ENCODE peak calls at places on chromosome 19, in eight cellular contexts. One of them, this sample, is unnamed.

GRCh38 chr19:16542894-16543498 is 759 bp upstream of the CHERP start:
- DNase-seq in skeletal muscle cell: no peak
- DNase-seq in stimulated activated CD4-positive, alpha-beta T cell treated with anti-CD3 and anti-CD28 coated beads, Interleukin-15, amount 100 ng/mL, for 1 hour: no peak
- DNase-seq in neural progenitor cell: peak
- DNase-seq in activated CD8-positive, alpha-beta T cell treated with anti-CD3 and anti-CD28 coated beads, Interleukin-2, amount 10 ng/mL, durations not matched to agents 7 days and 5 days: no peak
- DNase-seq in HuH-7: no peak
- DNase-seq in epithelial cell of esophagus: no peak
- DNase-seq in ELR: peak
- DNase-seq in this sample: no peak

GRCh38 chr19:9039728-9040127 is 29.5 kb upstream of the MUC16 start:
- DNase-seq in skeletal muscle cell: no peak
- DNase-seq in stimulated activated CD4-positive, alpha-beta T cell treated with anti-CD3 and anti-CD28 coated beads, Interleukin-15, amount 100 ng/mL, for 1 hour: no peak
- DNase-seq in neural progenitor cell: no peak
- DNase-seq in activated CD8-positive, alpha-beta T cell treated with anti-CD3 and anti-CD28 coated beads, Interleukin-2, amount 10 ng/mL, durations not matched to agents 7 days and 5 days: no peak
- DNase-seq in HuH-7: no peak
- DNase-seq in epithelial cell of esophagus: peak
- DNase-seq in ELR: no peak
- DNase-seq in this sample: peak

GRCh38 chr19:13006431-13007281 is 11.4 kb downstream of the NFIX start:
- DNase-seq in skeletal muscle cell: no peak
- DNase-seq in stimulated activated CD4-positive, alpha-beta T cell treated with anti-CD3 and anti-CD28 coated beads, Interleukin-15, amount 100 ng/mL, for 1 hour: no peak
- DNase-seq in neural progenitor cell: no peak
- DNase-seq in activated CD8-positive, alpha-beta T cell treated with anti-CD3 and anti-CD28 coated beads, Interleukin-2, amount 10 ng/mL, durations not matched to agents 7 days and 5 days: no peak
- DNase-seq in HuH-7: no peak
- DNase-seq in epithelial cell of esophagus: no peak
- DNase-seq in ELR: no peak
- DNase-seq in this sample: no peak

GRCh38 chr19:10815969-10816635 is 19.9 kb downstream of the TMED1 start:
- DNase-seq in skeletal muscle cell: no peak
- DNase-seq in stimulated activated CD4-positive, alpha-beta T cell treated with anti-CD3 and anti-CD28 coated beads, Interleukin-15, amount 100 ng/mL, for 1 hour: no peak
- DNase-seq in neural progenitor cell: no peak
- DNase-seq in activated CD8-positive, alpha-beta T cell treated with anti-CD3 and anti-CD28 coated beads, Interleukin-2, amount 10 ng/mL, durations not matched to agents 7 days and 5 days: no peak
- DNase-seq in HuH-7: no peak
- DNase-seq in epithelial cell of esophagus: no peak
- DNase-seq in ELR: peak
- DNase-seq in this sample: no peak

GRCh38 chr19:11479470-11480080 is 1.3 kb downstream of the ELAVL3 start:
- DNase-seq in skeletal muscle cell: no peak
- DNase-seq in stimulated activated CD4-positive, alpha-beta T cell treated with anti-CD3 and anti-CD28 coated beads, Interleukin-15, amount 100 ng/mL, for 1 hour: no peak
- DNase-seq in neural progenitor cell: peak
- DNase-seq in activated CD8-positive, alpha-beta T cell treated with anti-CD3 and anti-CD28 coated beads, Interleukin-2, amount 10 ng/mL, durations not matched to agents 7 days and 5 days: peak
- DNase-seq in HuH-7: no peak
- DNase-seq in epithelial cell of esophagus: peak
- DNase-seq in ELR: peak
- DNase-seq in this sample: no peak

GRCh38 chr19:3665681-3666544 is 34.4 kb downstream of the PIP5K1C start:
- DNase-seq in skeletal muscle cell: no peak
- DNase-seq in stimulated activated CD4-positive, alpha-beta T cell treated with anti-CD3 and anti-CD28 coated beads, Interleukin-15, amount 100 ng/mL, for 1 hour: peak
- DNase-seq in neural progenitor cell: peak
- DNase-seq in activated CD8-positive, alpha-beta T cell treated with anti-CD3 and anti-CD28 coated beads, Interleukin-2, amount 10 ng/mL, durations not matched to agents 7 days and 5 days: peak
- DNase-seq in HuH-7: peak
- DNase-seq in epithelial cell of esophagus: peak
- DNase-seq in ELR: peak
- DNase-seq in this sample: no peak

GRCh38 chr19:34256835-34257558 is 2.6 kb downstream of the GARRE1 start:
- DNase-seq in skeletal muscle cell: no peak
- DNase-seq in stimulated activated CD4-positive, alpha-beta T cell treated with anti-CD3 and anti-CD28 coated beads, Interleukin-15, amount 100 ng/mL, for 1 hour: no peak
- DNase-seq in neural progenitor cell: no peak
- DNase-seq in activated CD8-positive, alpha-beta T cell treated with anti-CD3 and anti-CD28 coated beads, Interleukin-2, amount 10 ng/mL, durations not matched to agents 7 days and 5 days: no peak
- DNase-seq in HuH-7: no peak
- DNase-seq in epithelial cell of esophagus: no peak
- DNase-seq in ELR: no peak
- DNase-seq in this sample: no peak

GRCh38 chr19:42095814-42096230 is 19.9 kb downstream of the ZNF574 start:
- DNase-seq in skeletal muscle cell: no peak
- DNase-seq in stimulated activated CD4-positive, alpha-beta T cell treated with anti-CD3 and anti-CD28 coated beads, Interleukin-15, amount 100 ng/mL, for 1 hour: no peak
- DNase-seq in neural progenitor cell: peak
- DNase-seq in activated CD8-positive, alpha-beta T cell treated with anti-CD3 and anti-CD28 coated beads, Interleukin-2, amount 10 ng/mL, durations not matched to agents 7 days and 5 days: no peak
- DNase-seq in HuH-7: no peak
- DNase-seq in epithelial cell of esophagus: no peak
- DNase-seq in ELR: no peak
- DNase-seq in this sample: no peak

GRCh38 chr19:52935434-52935833 is 12.2 kb upstream of the ZNF888 start:
- DNase-seq in skeletal muscle cell: no peak
- DNase-seq in stimulated activated CD4-positive, alpha-beta T cell treated with anti-CD3 and anti-CD28 coated beads, Interleukin-15, amount 100 ng/mL, for 1 hour: no peak
- DNase-seq in neural progenitor cell: no peak
- DNase-seq in activated CD8-positive, alpha-beta T cell treated with anti-CD3 and anti-CD28 coated beads, Interleukin-2, amount 10 ng/mL, durations not matched to agents 7 days and 5 days: no peak
- DNase-seq in HuH-7: no peak
- DNase-seq in epithelial cell of esophagus: peak
- DNase-seq in ELR: peak
- DNase-seq in this sample: peak

GRCh38 chr19:3062165-3063105 is at the start of gene TLE5:
- DNase-seq in skeletal muscle cell: no peak
- DNase-seq in stimulated activated CD4-positive, alpha-beta T cell treated with anti-CD3 and anti-CD28 coated beads, Interleukin-15, amount 100 ng/mL, for 1 hour: peak
- DNase-seq in neural progenitor cell: peak
- DNase-seq in activated CD8-positive, alpha-beta T cell treated with anti-CD3 and anti-CD28 coated beads, Interleukin-2, amount 10 ng/mL, durations not matched to agents 7 days and 5 days: peak
- DNase-seq in HuH-7: no peak
- DNase-seq in epithelial cell of esophagus: peak
- DNase-seq in ELR: peak
- DNase-seq in this sample: no peak

GRCh38 chr19:54010474-54010873 is 19.0 kb downstream of the CACNG6 start:
- DNase-seq in skeletal muscle cell: no peak
- DNase-seq in stimulated activated CD4-positive, alpha-beta T cell treated with anti-CD3 and anti-CD28 coated beads, Interleukin-15, amount 100 ng/mL, for 1 hour: no peak
- DNase-seq in neural progenitor cell: no peak
- DNase-seq in activated CD8-positive, alpha-beta T cell treated with anti-CD3 and anti-CD28 coated beads, Interleukin-2, amount 10 ng/mL, durations not matched to agents 7 days and 5 days: no peak
- DNase-seq in HuH-7: no peak
- DNase-seq in epithelial cell of esophagus: no peak
- DNase-seq in ELR: no peak
- DNase-seq in this sample: no peak

GRCh38 chr19:1630012-1630411 is 22.4 kb downstream of the TCF3 start:
- DNase-seq in skeletal muscle cell: no peak
- DNase-seq in stimulated activated CD4-positive, alpha-beta T cell treated with anti-CD3 and anti-CD28 coated beads, Interleukin-15, amount 100 ng/mL, for 1 hour: no peak
- DNase-seq in neural progenitor cell: no peak
- DNase-seq in activated CD8-positive, alpha-beta T cell treated with anti-CD3 and anti-CD28 coated beads, Interleukin-2, amount 10 ng/mL, durations not matched to agents 7 days and 5 days: no peak
- DNase-seq in HuH-7: no peak
- DNase-seq in epithelial cell of esophagus: no peak
- DNase-seq in ELR: no peak
- DNase-seq in this sample: no peak

GRCh38 chr19:13132471-13133166 is 14.6 kb downstream of the NACC1 start:
- DNase-seq in skeletal muscle cell: no peak
- DNase-seq in stimulated activated CD4-positive, alpha-beta T cell treated with anti-CD3 and anti-CD28 coated beads, Interleukin-15, amount 100 ng/mL, for 1 hour: no peak
- DNase-seq in neural progenitor cell: no peak
- DNase-seq in activated CD8-positive, alpha-beta T cell treated with anti-CD3 and anti-CD28 coated beads, Interleukin-2, amount 10 ng/mL, durations not matched to agents 7 days and 5 days: peak
- DNase-seq in HuH-7: no peak
- DNase-seq in epithelial cell of esophagus: no peak
- DNase-seq in ELR: peak
- DNase-seq in this sample: no peak

GRCh38 chr19:4327252-4327876 is 11.3 kb downstream of the STAP2 start:
- DNase-seq in skeletal muscle cell: no peak
- DNase-seq in stimulated activated CD4-positive, alpha-beta T cell treated with anti-CD3 and anti-CD28 coated beads, Interleukin-15, amount 100 ng/mL, for 1 hour: peak
- DNase-seq in neural progenitor cell: peak
- DNase-seq in activated CD8-positive, alpha-beta T cell treated with anti-CD3 and anti-CD28 coated beads, Interleukin-2, amount 10 ng/mL, durations not matched to agents 7 days and 5 days: peak
- DNase-seq in HuH-7: no peak
- DNase-seq in epithelial cell of esophagus: peak
- DNase-seq in ELR: peak
- DNase-seq in this sample: peak

GRCh38 chr19:34960103-34960805 is 3.8 kb downstream of the ZNF792 start:
- DNase-seq in skeletal muscle cell: no peak
- DNase-seq in stimulated activated CD4-positive, alpha-beta T cell treated with anti-CD3 and anti-CD28 coated beads, Interleukin-15, amount 100 ng/mL, for 1 hour: no peak
- DNase-seq in neural progenitor cell: no peak
- DNase-seq in activated CD8-positive, alpha-beta T cell treated with anti-CD3 and anti-CD28 coated beads, Interleukin-2, amount 10 ng/mL, durations not matched to agents 7 days and 5 days: peak
- DNase-seq in HuH-7: no peak
- DNase-seq in epithelial cell of esophagus: no peak
- DNase-seq in ELR: peak
- DNase-seq in this sample: peak

GRCh38 chr19:31666126-31666525 is 316.9 kb upstream of the TSHZ3 start:
- DNase-seq in skeletal muscle cell: no peak
- DNase-seq in stimulated activated CD4-positive, alpha-beta T cell treated with anti-CD3 and anti-CD28 coated beads, Interleukin-15, amount 100 ng/mL, for 1 hour: no peak
- DNase-seq in neural progenitor cell: no peak
- DNase-seq in activated CD8-positive, alpha-beta T cell treated with anti-CD3 and anti-CD28 coated beads, Interleukin-2, amount 10 ng/mL, durations not matched to agents 7 days and 5 days: no peak
- DNase-seq in HuH-7: no peak
- DNase-seq in epithelial cell of esophagus: no peak
- DNase-seq in ELR: no peak
- DNase-seq in this sample: no peak

GRCh38 chr19:40549007-40549708 is 27.5 kb upstream of the SHKBP1 start:
- DNase-seq in skeletal muscle cell: no peak
- DNase-seq in stimulated activated CD4-positive, alpha-beta T cell treated with anti-CD3 and anti-CD28 coated beads, Interleukin-15, amount 100 ng/mL, for 1 hour: peak
- DNase-seq in neural progenitor cell: peak
- DNase-seq in activated CD8-positive, alpha-beta T cell treated with anti-CD3 and anti-CD28 coated beads, Interleukin-2, amount 10 ng/mL, durations not matched to agents 7 days and 5 days: peak
- DNase-seq in HuH-7: peak
- DNase-seq in epithelial cell of esophagus: peak
- DNase-seq in ELR: peak
- DNase-seq in this sample: peak

GRCh38 chr19:1080360-1081161 is 13.6 kb downstream of the ARHGAP45 start:
- DNase-seq in skeletal muscle cell: no peak
- DNase-seq in stimulated activated CD4-positive, alpha-beta T cell treated with anti-CD3 and anti-CD28 coated beads, Interleukin-15, amount 100 ng/mL, for 1 hour: no peak
- DNase-seq in neural progenitor cell: no peak
- DNase-seq in activated CD8-positive, alpha-beta T cell treated with anti-CD3 and anti-CD28 coated beads, Interleukin-2, amount 10 ng/mL, durations not matched to agents 7 days and 5 days: no peak
- DNase-seq in HuH-7: no peak
- DNase-seq in epithelial cell of esophagus: no peak
- DNase-seq in ELR: no peak
- DNase-seq in this sample: no peak

GRCh38 chr19:32041681-32042292 is 303.6 kb upstream of the ZNF507 start:
- DNase-seq in skeletal muscle cell: no peak
- DNase-seq in stimulated activated CD4-positive, alpha-beta T cell treated with anti-CD3 and anti-CD28 coated beads, Interleukin-15, amount 100 ng/mL, for 1 hour: no peak
- DNase-seq in neural progenitor cell: peak
- DNase-seq in activated CD8-positive, alpha-beta T cell treated with anti-CD3 and anti-CD28 coated beads, Interleukin-2, amount 10 ng/mL, durations not matched to agents 7 days and 5 days: peak
- DNase-seq in HuH-7: peak
- DNase-seq in epithelial cell of esophagus: peak
- DNase-seq in ELR: peak
- DNase-seq in this sample: no peak

GRCh38 chr19:10503002-10503789 is at the start of gene KEAP1:
- DNase-seq in skeletal muscle cell: no peak
- DNase-seq in stimulated activated CD4-positive, alpha-beta T cell treated with anti-CD3 and anti-CD28 coated beads, Interleukin-15, amount 100 ng/mL, for 1 hour: no peak
- DNase-seq in neural progenitor cell: peak
- DNase-seq in activated CD8-positive, alpha-beta T cell treated with anti-CD3 and anti-CD28 coated beads, Interleukin-2, amount 10 ng/mL, durations not matched to agents 7 days and 5 days: peak
- DNase-seq in HuH-7: peak
- DNase-seq in epithelial cell of esophagus: peak
- DNase-seq in ELR: peak
- DNase-seq in this sample: no peak

GRCh38 chr19:2266183-2266993 is 10.2 kb upstream of the JSRP1 start:
- DNase-seq in skeletal muscle cell: no peak
- DNase-seq in stimulated activated CD4-positive, alpha-beta T cell treated with anti-CD3 and anti-CD28 coated beads, Interleukin-15, amount 100 ng/mL, for 1 hour: no peak
- DNase-seq in neural progenitor cell: no peak
- DNase-seq in activated CD8-positive, alpha-beta T cell treated with anti-CD3 and anti-CD28 coated beads, Interleukin-2, amount 10 ng/mL, durations not matched to agents 7 days and 5 days: peak
- DNase-seq in HuH-7: no peak
- DNase-seq in epithelial cell of esophagus: peak
- DNase-seq in ELR: peak
- DNase-seq in this sample: peak

GRCh38 chr19:3671680-3672574 is 28.3 kb downstream of the PIP5K1C start:
- DNase-seq in skeletal muscle cell: no peak
- DNase-seq in stimulated activated CD4-positive, alpha-beta T cell treated with anti-CD3 and anti-CD28 coated beads, Interleukin-15, amount 100 ng/mL, for 1 hour: no peak
- DNase-seq in neural progenitor cell: no peak
- DNase-seq in activated CD8-positive, alpha-beta T cell treated with anti-CD3 and anti-CD28 coated beads, Interleukin-2, amount 10 ng/mL, durations not matched to agents 7 days and 5 days: peak
- DNase-seq in HuH-7: no peak
- DNase-seq in epithelial cell of esophagus: no peak
- DNase-seq in ELR: peak
- DNase-seq in this sample: no peak

GRCh38 chr19:42226886-42227285 is 6.8 kb downstream of the ZNF526 start:
- DNase-seq in skeletal muscle cell: no peak
- DNase-seq in stimulated activated CD4-positive, alpha-beta T cell treated with anti-CD3 and anti-CD28 coated beads, Interleukin-15, amount 100 ng/mL, for 1 hour: no peak
- DNase-seq in neural progenitor cell: no peak
- DNase-seq in activated CD8-positive, alpha-beta T cell treated with anti-CD3 and anti-CD28 coated beads, Interleukin-2, amount 10 ng/mL, durations not matched to agents 7 days and 5 days: no peak
- DNase-seq in HuH-7: no peak
- DNase-seq in epithelial cell of esophagus: peak
- DNase-seq in ELR: peak
- DNase-seq in this sample: no peak

GRCh38 chr19:47507924-47508553 is 6.8 kb downstream of the NAPA start:
- DNase-seq in skeletal muscle cell: no peak
- DNase-seq in stimulated activated CD4-positive, alpha-beta T cell treated with anti-CD3 and anti-CD28 coated beads, Interleukin-15, amount 100 ng/mL, for 1 hour: no peak
- DNase-seq in neural progenitor cell: peak
- DNase-seq in activated CD8-positive, alpha-beta T cell treated with anti-CD3 and anti-CD28 coated beads, Interleukin-2, amount 10 ng/mL, durations not matched to agents 7 days and 5 days: no peak
- DNase-seq in HuH-7: no peak
- DNase-seq in epithelial cell of esophagus: no peak
- DNase-seq in ELR: no peak
- DNase-seq in this sample: no peak

GRCh38 chr19:4295972-4296771 is 6.0 kb downstream of the TMIGD2 start:
- DNase-seq in skeletal muscle cell: no peak
- DNase-seq in stimulated activated CD4-positive, alpha-beta T cell treated with anti-CD3 and anti-CD28 coated beads, Interleukin-15, amount 100 ng/mL, for 1 hour: no peak
- DNase-seq in neural progenitor cell: no peak
- DNase-seq in activated CD8-positive, alpha-beta T cell treated with anti-CD3 and anti-CD28 coated beads, Interleukin-2, amount 10 ng/mL, durations not matched to agents 7 days and 5 days: no peak
- DNase-seq in HuH-7: no peak
- DNase-seq in epithelial cell of esophagus: peak
- DNase-seq in ELR: no peak
- DNase-seq in this sample: no peak

GRCh38 chr19:4059493-4059880 is 7.2 kb downstream of the ZBTB7A start:
- DNase-seq in skeletal muscle cell: no peak
- DNase-seq in stimulated activated CD4-positive, alpha-beta T cell treated with anti-CD3 and anti-CD28 coated beads, Interleukin-15, amount 100 ng/mL, for 1 hour: no peak
- DNase-seq in neural progenitor cell: no peak
- DNase-seq in activated CD8-positive, alpha-beta T cell treated with anti-CD3 and anti-CD28 coated beads, Interleukin-2, amount 10 ng/mL, durations not matched to agents 7 days and 5 days: no peak
- DNase-seq in HuH-7: no peak
- DNase-seq in epithelial cell of esophagus: no peak
- DNase-seq in ELR: no peak
- DNase-seq in this sample: no peak

GRCh38 chr19:13031917-13032623 is 36.8 kb downstream of the NFIX start:
- DNase-seq in skeletal muscle cell: no peak
- DNase-seq in stimulated activated CD4-positive, alpha-beta T cell treated with anti-CD3 and anti-CD28 coated beads, Interleukin-15, amount 100 ng/mL, for 1 hour: no peak
- DNase-seq in neural progenitor cell: peak
- DNase-seq in activated CD8-positive, alpha-beta T cell treated with anti-CD3 and anti-CD28 coated beads, Interleukin-2, amount 10 ng/mL, durations not matched to agents 7 days and 5 days: no peak
- DNase-seq in HuH-7: no peak
- DNase-seq in epithelial cell of esophagus: peak
- DNase-seq in ELR: no peak
- DNase-seq in this sample: no peak

GRCh38 chr19:37654525-37654832 is 786 bp downstream of the ZFP30 start:
- DNase-seq in skeletal muscle cell: no peak
- DNase-seq in stimulated activated CD4-positive, alpha-beta T cell treated with anti-CD3 and anti-CD28 coated beads, Interleukin-15, amount 100 ng/mL, for 1 hour: no peak
- DNase-seq in neural progenitor cell: peak
- DNase-seq in activated CD8-positive, alpha-beta T cell treated with anti-CD3 and anti-CD28 coated beads, Interleukin-2, amount 10 ng/mL, durations not matched to agents 7 days and 5 days: no peak
- DNase-seq in HuH-7: peak
- DNase-seq in epithelial cell of esophagus: peak
- DNase-seq in ELR: peak
- DNase-seq in this sample: peak

GRCh38 chr19:19649159-19649558 is 5.7 kb upstream of the GMIP start:
- DNase-seq in skeletal muscle cell: no peak
- DNase-seq in stimulated activated CD4-positive, alpha-beta T cell treated with anti-CD3 and anti-CD28 coated beads, Interleukin-15, amount 100 ng/mL, for 1 hour: no peak
- DNase-seq in neural progenitor cell: no peak
- DNase-seq in activated CD8-positive, alpha-beta T cell treated with anti-CD3 and anti-CD28 coated beads, Interleukin-2, amount 10 ng/mL, durations not matched to agents 7 days and 5 days: no peak
- DNase-seq in HuH-7: no peak
- DNase-seq in epithelial cell of esophagus: no peak
- DNase-seq in ELR: no peak
- DNase-seq in this sample: no peak